ENCODE peak calls at places on chromosomes 4 and X, in five cellular contexts. D is fibroblast of mammary gland, M is prostate gland, C is fibroblast of pulmonary artery, Q is GM12878. L is an unnamed sample.

GRCh38 chr4:110527156-110527555 is 51.2 kb downstream of the ENPEP start:
- DNase-seq in D (no peak), M (no peak), C (no peak), Q (no peak), L (no peak)

GRCh38 chrX:71532078-71532752 is 689 bp upstream of the OGT start:
- DNase-seq in D (peak), M (no peak), C (peak), Q (no peak), L (no peak)

GRCh38 chr4:135243960-135244561 is 1042.5 kb upstream of the PABPC4L start:
- DNase-seq in D (peak), M (no peak), C (no peak), Q (no peak), L (no peak)

GRCh38 chr4:4875147-4875546 is 15.7 kb downstream of the MSX1 start:
- DNase-seq in D (no peak), M (no peak), C (no peak), Q (no peak), L (no peak)

GRCh38 chr4:27397886-27398285 is 537.2 kb downstream of the STIM2 start:
- DNase-seq in D (peak), M (no peak), C (peak), Q (no peak), L (no peak)

GRCh38 chr4:5156677-5157076 is 105.4 kb downstream of the STK32B start:
- DNase-seq in D (no peak), M (no peak), C (no peak), Q (no peak), L (no peak)

GRCh38 chr4:84024405-84024804 is 474.7 kb downstream of the NKX6-1 start:
- DNase-seq in D (no peak), M (no peak), C (no peak), Q (no peak), L (no peak)

GRCh38 chr4:2832981-2833670 is 10.5 kb upstream of the ADD1 start:
- DNase-seq in D (no peak), M (no peak), C (no peak), Q (no peak), L (no peak)

GRCh38 chr4:185504098-185505047 is 30.9 kb downstream of the PDLIM3 start:
- DNase-seq in D (no peak), M (peak), C (peak), Q (no peak), L (no peak)

GRCh38 chr4:148515248-148515647 is 73.0 kb upstream of the NR3C2 start:
- DNase-seq in D (peak), M (no peak), C (peak), Q (no peak), L (no peak)

GRCh38 chrX:20969565-20969964 is 404.7 kb upstream of the CNKSR2 start:
- DNase-seq in D (no peak), M (no peak), C (no peak), Q (no peak), L (no peak)

GRCh38 chr4:25446611-25447010 is 69.5 kb downstream of the ANAPC4 start:
- DNase-seq in D (no peak), M (no peak), C (no peak), Q (no peak), L (no peak)

GRCh38 chr4:85928775-85929585 is 430.9 kb downstream of the MAPK10 start:
- DNase-seq in D (peak), M (no peak), C (peak), Q (peak), L (no peak)

GRCh38 chr4:111761531-111761930 is 383.7 kb upstream of the FAM241A start:
- DNase-seq in D (no peak), M (no peak), C (no peak), Q (no peak), L (no peak)

GRCh38 chrX:21374163-21374993 is at the start of gene CNKSR2:
- DNase-seq in D (peak), M (peak), C (peak), Q (no peak), L (no peak)

GRCh38 chr4:173317003-173317402 is 17.2 kb downstream of the HMGB2 start:
- DNase-seq in D (no peak), M (no peak), C (no peak), Q (no peak), L (no peak)

GRCh38 chrX:50893466-50893865 is 17.1 kb upstream of the BMP15 start:
- DNase-seq in D (no peak), M (peak), C (no peak), Q (no peak), L (no peak)

GRCh38 chrX:131262738-131263679 is 26.1 kb downstream of the IGSF1 start:
- DNase-seq in D (no peak), M (no peak), C (no peak), Q (no peak), L (no peak)

GRCh38 chr4:87365348-87365747 is 25.6 kb downstream of the HSD17B11 start:
- DNase-seq in D (no peak), M (no peak), C (no peak), Q (no peak), L (no peak)

GRCh38 chr4:10154241-10154640 is 37.6 kb upstream of the WDR1 start:
- DNase-seq in D (no peak), M (no peak), C (no peak), Q (no peak), L (no peak)

GRCh38 chrX:154779261-154779660 is 16.6 kb downstream of the DKC1 start:
- DNase-seq in D (peak), M (no peak), C (peak), Q (no peak), L (no peak)

GRCh38 chr4:13527192-13527982 is 16.9 kb downstream of the NKX3-2 start:
- DNase-seq in D (no peak), M (no peak), C (no peak), Q (no peak), L (no peak)

GRCh38 chr4:175412161-175412560 is 399.9 kb downstream of the GPM6A start:
- DNase-seq in D (peak), M (no peak), C (peak), Q (no peak), L (no peak)

GRCh38 chr4:94413085-94413685 is 38.6 kb upstream of the PDLIM5 start:
- DNase-seq in D (peak), M (no peak), C (no peak), Q (no peak), L (no peak)

GRCh38 chrX:123254457-123254856 is 70.4 kb downstream of the GRIA3 start:
- DNase-seq in D (no peak), M (no peak), C (no peak), Q (no peak), L (no peak)

GRCh38 chr4:118120120-118120760 is 86.0 kb downstream of the NDST3 start:
- DNase-seq in D (no peak), M (no peak), C (no peak), Q (no peak), L (no peak)

GRCh38 chr4:81914623-81915022 is 442.9 kb upstream of the RASGEF1B start:
- DNase-seq in D (no peak), M (no peak), C (no peak), Q (no peak), L (no peak)

GRCh38 chrX:42386681-42387080 is 391.3 kb downstream of the PPP1R2C start:
- DNase-seq in D (no peak), M (no peak), C (no peak), Q (no peak), L (no peak)

GRCh38 chrX:39196192-39197102 is 395.2 kb downstream of the MID1IP1 start:
- DNase-seq in D (peak), M (no peak), C (no peak), Q (peak), L (peak)

GRCh38 chrX:9995855-9996339 is 28.7 kb downstream of the CLDN34 start:
- DNase-seq in D (peak), M (peak), C (peak), Q (no peak), L (no peak)

GRCh38 chr4:40626183-40626990 is 3.3 kb downstream of the RBM47 start:
- DNase-seq in D (peak), M (peak), C (peak), Q (no peak), L (no peak)

GRCh38 chr4:158850800-158851644 is 82.2 kb downstream of the FNIP2 start:
- DNase-seq in D (peak), M (peak), C (peak), Q (no peak), L (no peak)

GRCh38 chr4:186722856-186723206 is 825 bp downstream of the FAT1 start:
- DNase-seq in D (peak), M (no peak), C (no peak), Q (no peak), L (no peak)

GRCh38 chrX:138945219-138945618 is 233.7 kb upstream of the FGF13 start:
- DNase-seq in D (peak), M (no peak), C (no peak), Q (no peak), L (no peak)

GRCh38 chrX:132023896-132024386 is 839 bp downstream of the STK26 start:
- DNase-seq in D (peak), M (peak), C (no peak), Q (no peak), L (peak)

DNA sequence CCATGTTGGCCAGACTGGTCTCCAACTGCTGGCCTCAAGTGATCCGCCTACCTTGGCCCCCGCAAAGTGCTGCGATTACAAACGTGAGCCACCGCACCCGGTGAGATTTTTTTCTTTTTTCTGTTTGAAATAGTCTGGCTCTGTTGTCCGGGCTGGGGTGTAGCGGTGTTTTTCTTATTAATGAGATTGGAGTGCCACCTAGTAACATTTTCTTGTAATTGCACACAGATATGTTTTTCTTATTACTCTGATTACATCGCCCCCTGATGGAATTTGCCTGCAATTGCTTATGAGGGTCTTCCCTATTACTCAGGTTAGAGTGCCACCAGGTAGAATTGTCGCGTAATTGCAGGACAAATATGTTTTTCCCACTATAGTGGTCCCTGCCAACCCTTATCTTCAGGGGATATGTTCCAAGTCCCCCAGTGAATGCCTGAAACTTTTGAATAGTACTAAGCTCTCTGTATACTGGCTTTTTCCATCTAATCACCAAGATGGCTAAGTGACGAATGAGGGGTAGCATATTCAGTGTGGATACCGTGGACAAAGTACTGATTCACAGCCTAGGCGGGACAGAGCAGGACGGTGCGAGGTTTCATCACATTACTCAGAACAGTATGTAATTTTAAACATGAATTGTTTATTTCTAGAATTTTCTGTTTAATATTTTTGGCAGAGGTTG is 8.6 kb upstream of the PDHA1 start:
- DNase-seq in D (peak), M (no peak), C (peak), Q (peak), L (peak)
- TF ChIP-seq CTCF in D (peak), M (no peak), C (peak), Q (peak), L (peak)

GRCh38 chrX:2705461-2705860 is 14.4 kb downstream of the CD99 start:
- DNase-seq in D (no peak), M (no peak), C (no peak), Q (no peak), L (no peak)

GRCh38 chrX:2707334-2707760 is 16.3 kb downstream of the CD99 start:
- DNase-seq in D (peak), M (peak), C (peak), Q (peak), L (peak)

GRCh38 chrX:2708016-2708415 is 16.9 kb downstream of the CD99 start:
- DNase-seq in D (peak), M (no peak), C (no peak), Q (no peak), L (no peak)

GRCh38 chrX:2703991-2704369 is 12.9 kb downstream of the CD99 start:
- DNase-seq in D (peak), M (peak), C (peak), Q (no peak), L (no peak)

DNA sequence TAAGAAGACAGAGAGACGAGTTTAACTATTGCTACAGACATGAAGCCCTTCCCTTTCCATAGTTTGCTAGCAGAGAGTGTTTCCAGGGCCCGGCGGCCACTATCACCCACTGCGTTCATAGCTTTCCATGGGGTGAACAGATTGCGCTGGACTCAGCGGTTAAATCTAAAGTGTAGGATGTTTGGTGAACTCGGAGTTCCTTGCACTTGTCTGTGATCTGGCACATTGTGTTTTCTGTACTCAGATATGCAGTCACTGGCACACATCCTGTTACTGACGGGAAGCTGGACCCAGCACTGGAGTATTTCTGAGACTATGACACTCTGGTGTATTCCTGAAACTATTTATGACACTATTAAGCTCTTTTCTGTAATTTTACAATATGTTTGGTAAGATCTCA is 13.9 kb downstream of the CD99 start:
- DNase-seq in D (peak), M (peak), C (peak), Q (no peak), L (no peak)
- H3K4me3 ChIP-seq in D (no peak), M (no peak), C (no peak), Q (no peak), L (no peak)

GRCh38 chr4:79576480-79576803 is 168.4 kb upstream of the GK2 start:
- DNase-seq in D (peak), M (no peak), C (peak), Q (no peak), L (peak)
- TF ChIP-seq CTCF in D (peak), M (peak), C (peak), Q (peak), L (peak)

GRCh38 chrX:91435465-91435864 is 826 bp downstream of the PABPC5 start:
- DNase-seq in D (peak), M (no peak), C (no peak), Q (no peak), L (no peak)

DNA sequence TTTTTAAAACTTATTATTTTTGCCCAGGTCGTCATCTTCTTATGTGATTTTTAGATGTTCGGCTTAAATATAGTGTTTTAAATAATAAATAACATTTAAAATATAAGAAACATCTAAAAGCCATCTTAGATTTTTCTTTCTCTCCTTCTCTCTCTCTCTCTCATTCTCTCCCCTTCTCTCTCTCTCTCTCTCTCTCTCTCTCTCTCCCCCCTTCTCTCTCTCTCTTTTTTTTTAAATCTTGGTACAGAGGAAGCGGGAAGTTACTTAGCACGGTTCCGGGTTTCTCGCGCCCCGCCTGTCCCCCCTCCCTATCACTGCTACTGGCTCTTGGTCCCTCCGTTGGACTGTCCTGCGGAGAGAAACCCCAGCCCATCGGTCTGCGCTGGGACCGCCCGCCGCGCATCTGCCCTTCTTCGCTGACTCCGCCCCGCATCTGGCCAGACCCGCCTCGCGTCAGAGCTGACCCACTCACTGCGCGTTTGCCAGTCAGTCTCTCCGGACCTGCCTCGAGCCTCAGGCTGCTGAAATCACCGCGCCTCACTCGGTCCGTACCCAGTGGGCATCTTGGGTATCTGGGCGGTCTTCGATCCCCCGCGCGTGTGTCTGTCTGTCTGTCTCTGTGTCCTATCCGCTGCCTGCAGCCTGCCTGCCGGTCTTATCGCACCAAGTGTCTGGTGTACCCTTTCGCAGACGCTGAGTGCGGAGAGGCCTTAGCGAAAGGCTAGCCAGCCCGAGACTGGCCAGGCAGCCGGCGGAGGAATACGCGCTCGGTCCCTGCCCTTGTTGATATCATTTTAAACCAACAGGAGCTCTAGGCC is at the start of gene PABPC5:
- DNase-seq in D (peak), M (peak), C (peak), Q (no peak), L (no peak)
- H3K4me3 ChIP-seq in D (peak), M (peak), C (peak), Q (no peak), L (no peak)

GRCh38 chr4:55634417-55635128 is 1.5 kb downstream of the NMU start:
- DNase-seq in D (no peak), M (no peak), C (no peak), Q (no peak), L (no peak)

GRCh38 chr4:55636622-55636999 is 513 bp upstream of the NMU start:
- DNase-seq in D (no peak), M (no peak), C (no peak), Q (no peak), L (no peak)

GRCh38 chr4:55635282-55635681 is 816 bp downstream of the NMU start:
- DNase-seq in D (no peak), M (no peak), C (no peak), Q (no peak), L (no peak)

GRCh38 chr4:55637272-55637820 is 1.2 kb upstream of the NMU start:
- DNase-seq in D (no peak), M (no peak), C (no peak), Q (no peak), L (no peak)

GRCh38 chr4:55635760-55636621 is at the start of gene NMU:
- DNase-seq in D (peak), M (peak), C (peak), Q (no peak), L (no peak)
- TF ChIP-seq CTCF in D (no peak), M (peak), C (no peak), Q (no peak), L (peak)

DNA sequence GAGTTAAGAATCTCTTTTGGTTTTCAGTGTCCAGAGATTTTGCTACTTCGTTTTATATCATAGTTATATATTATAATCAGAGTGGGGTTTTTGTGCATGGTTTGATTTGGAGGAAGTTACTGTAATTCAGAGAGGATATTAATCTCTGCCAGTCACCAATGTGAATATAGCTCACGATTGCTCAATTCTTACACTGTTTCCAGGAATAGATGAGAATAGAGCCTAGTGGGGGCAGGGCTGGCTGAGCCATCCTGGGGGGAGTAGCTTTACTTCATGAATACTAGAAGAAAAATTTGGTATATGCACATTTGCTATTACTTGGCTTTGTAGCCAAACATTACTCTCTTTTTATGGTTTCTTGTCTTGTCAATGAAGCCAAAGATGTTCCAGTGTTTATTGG is 60.9 kb upstream of the TRPC3 start:
- DNase-seq in D (peak), M (no peak), C (peak), Q (no peak), L (no peak)
- H3K4me3 ChIP-seq in D (no peak), M (no peak), C (no peak), Q (no peak), L (no peak)

L was measured in GM12864.